ENCODE peak calls at places on chromosomes 6 and 20, in seven cellular contexts. D is Peyer's patch; C is stomach; S is mesenchymal stem cell; O is CD8-positive, alpha-beta T cell; W is A549; X is psoas muscle. L is an unnamed sample.

GRCh38 chr20:63520939-63521601 is 505 bp downstream of the PPDPF start:
- DNase-seq in O (peak; percentile 84), W (peak; percentile 62), X (peak; percentile 86), C (peak; percentile 89), D (peak; percentile 42), S (peak; percentile 58), L (no peak)

GRCh38 chr20:40431112-40431511 is 257.9 kb downstream of the MAFB start:
- DNase-seq in S (no peak), C (no peak), D (no peak), O (no peak), X (no peak), W (no peak), L (no peak)

GRCh38 chr6:71321344-71321743 is 32.7 kb downstream of the OGFRL1 start:
- DNase-seq in S (no peak), O (no peak), W (no peak), C (no peak), D (no peak), X (no peak), L (no peak)

GRCh38 chr20:47346172-47346571 is 10.3 kb downstream of the ZMYND8 start:
- DNase-seq in W (no peak), X (no peak), D (no peak), O (peak; percentile 53), S (no peak), C (no peak), L (no peak)

GRCh38 chr6:35817515-35817914 is 12.4 kb downstream of the LHFPL5 start:
- DNase-seq in X (no peak), O (no peak), S (no peak), C (no peak), W (no peak), D (no peak), L (no peak)

GRCh38 chr6:32794510-32794909 is 22.3 kb downstream of the HLA-DOB start:
- DNase-seq in O (no peak), C (no peak), X (no peak), W (no peak), S (no peak), D (no peak), L (no peak)

GRCh38 chr6:144415014-144415413 is 129.9 kb downstream of the UTRN start:
- DNase-seq in D (no peak), C (no peak), W (peak; percentile 21), O (no peak), S (peak; percentile 80), X (no peak), L (no peak)

GRCh38 chr20:6831461-6831860 is 64.0 kb downstream of the BMP2 start:
- DNase-seq in D (no peak), W (no peak), C (no peak), O (no peak), S (no peak), X (no peak), L (no peak)

GRCh38 chr20:49768204-49769124 is 44.2 kb upstream of the SLC9A8 start:
- DNase-seq in D (no peak), W (peak; percentile 66), C (peak; percentile 73), S (peak; percentile 92), X (peak; percentile 69), O (peak; percentile 53), L (peak; percentile 63)
- H3K4me3 ChIP-seq in D (no peak overlapping the region), W (no peak overlapping the region), C (no peak overlapping the region), S (peak overlapping the region; percentile 20), X (no peak overlapping the region), O (no peak overlapping the region), L (no peak overlapping the region)

GRCh38 chr6:164507197-164507957 is 802.0 kb downstream of the C6orf118 start:
- DNase-seq in C (no peak), S (peak; percentile 1), W (no peak), O (no peak), D (no peak), X (no peak), L (no peak)
- H3K4me3 ChIP-seq in C (no peak overlapping the region), S (peak overlapping the region; percentile 64), W (no peak overlapping the region), O (no peak overlapping the region), D (no peak overlapping the region), X (peak overlapping the region; percentile 57), L (no peak overlapping the region)

GRCh38 chr6:119856136-119856535 is 506.6 kb upstream of the MAN1A1 start:
- DNase-seq in S (peak; percentile 9), O (no peak), X (no peak), W (no peak), C (no peak), D (no peak), L (no peak)
- H3K4me3 ChIP-seq in S (peak overlapping the region; percentile 16), O (peak overlapping the region; percentile 11), X (no peak overlapping the region), W (no peak overlapping the region), C (no peak overlapping the region), D (no peak overlapping the region), L (no peak overlapping the region)

GRCh38 chr6:33995873-33996475 is 149.9 kb downstream of the GRM4 start:
- DNase-seq in O (no peak), S (no peak), D (no peak), X (no peak), C (no peak), W (no peak), L (no peak)

GRCh38 chr6:33997265-33997664 is 148.6 kb downstream of the GRM4 start:
- DNase-seq in D (no peak), W (no peak), X (no peak), S (no peak), C (no peak), O (no peak), L (no peak)

GRCh38 chr6:33993653-33994052 is 152.2 kb downstream of the GRM4 start:
- DNase-seq in C (no peak), O (no peak), S (no peak), W (no peak), D (no peak), X (no peak), L (no peak)

GRCh38 chr6:33994198-33995045 is 151.5 kb downstream of the GRM4 start:
- DNase-seq in O (no peak), C (no peak), D (no peak), S (no peak), W (no peak), X (no peak), L (no peak)

DNA sequence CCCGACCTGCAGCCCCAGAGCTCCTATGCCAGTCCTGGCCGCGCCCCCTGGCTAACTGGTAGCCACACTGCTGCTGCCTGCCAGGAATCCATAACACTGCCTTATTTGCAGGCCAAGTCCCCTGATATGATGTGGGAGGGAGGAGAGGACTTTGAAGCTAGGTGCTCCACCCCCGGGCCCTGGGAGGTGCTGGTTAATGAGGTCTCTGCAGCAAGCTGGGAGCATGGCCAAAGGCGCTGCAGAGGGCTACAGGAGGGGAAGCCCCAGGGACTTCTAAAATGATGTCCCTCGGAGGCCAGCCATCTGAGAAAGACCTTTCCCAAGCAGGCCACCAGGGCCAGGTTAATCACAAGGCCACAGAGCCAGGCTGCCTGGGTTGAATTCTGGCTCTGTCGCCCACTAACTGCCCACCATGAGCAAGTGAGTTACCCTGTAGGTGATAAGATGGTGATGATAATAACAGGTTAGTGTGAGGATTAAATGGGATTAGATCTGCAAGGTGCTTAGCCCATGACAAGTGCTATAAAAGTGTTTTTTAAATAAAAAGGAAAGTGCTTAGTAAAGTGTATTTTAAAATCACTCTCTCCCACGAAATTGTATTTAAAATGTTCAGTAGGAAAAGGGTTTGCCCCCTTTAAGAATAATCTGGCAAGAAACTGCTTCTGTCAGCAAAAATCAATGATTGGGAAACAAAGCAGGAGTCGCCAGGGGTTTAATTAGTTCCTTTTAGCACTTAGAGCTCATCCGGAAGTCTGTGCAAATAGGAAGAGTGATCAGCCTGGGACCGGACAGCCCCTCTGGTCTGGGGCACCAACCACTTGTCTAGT is 150.6 kb downstream of the GRM4 start:
- DNase-seq in D (no peak), C (peak; percentile 86), O (no peak), W (no peak), S (no peak), X (no peak), L (no peak)
- H3K4me3 ChIP-seq in D (no peak overlapping the region), C (no peak overlapping the region), O (no peak overlapping the region), W (no peak overlapping the region), S (peak overlapping the region; percentile 14), X (no peak overlapping the region), L (no peak overlapping the region)

GRCh38 chr6:98845201-98846020 is 11.0 kb downstream of the POU3F2 start:
- DNase-seq in D (peak; percentile 42), C (peak; percentile 74), X (peak; percentile 79), S (peak; percentile 75), W (peak; percentile 46), O (peak; percentile 74), L (peak; percentile 81)
- H3K4me3 ChIP-seq in D (peak overlapping the region; percentile 24), C (peak overlapping the region; percentile 52), X (peak overlapping the region; percentile 44), S (peak overlapping the region; percentile 59), W (peak overlapping the region; percentile 44), O (peak overlapping the region; percentile 3), L (no peak overlapping the region)

L was measured in adrenal gland.